ENCODE peak calls at places on chromosomes 7 and 10, in five cellular contexts. One of them, this sample, is unnamed.
A peak's percentile ranks its signal among the peaks of the same experiment; 100 is the strongest.

GRCh38 chr7:70726951-70727378 is 405.0 kb upstream of the GALNT17 start:
- DNase-seq in K562: no peak
- DNase-seq in GM10248: no peak
- DNase-seq in Calu3: no peak
- DNase-seq in glutamatergic neuron: no peak
- DNase-seq in this sample: no peak

GRCh38 chr7:24395512-24395911 is 111.5 kb downstream of the NPY start:
- DNase-seq in K562: peak; percentile 12
- DNase-seq in GM10248: no peak
- DNase-seq in glutamatergic neuron: no peak
- DNase-seq in Calu3: no peak
- DNase-seq in this sample: no peak

GRCh38 chr7:115679976-115680375 is 350.6 kb downstream of the TFEC start:
- DNase-seq in GM10248: peak; percentile 4
- DNase-seq in Calu3: peak; percentile 49
- DNase-seq in K562: no peak
- DNase-seq in glutamatergic neuron: no peak
- DNase-seq in this sample: peak; percentile 12

GRCh38 chr7:70361821-70362220 is 763.5 kb downstream of the AUTS2 start:
- DNase-seq in glutamatergic neuron: no peak
- DNase-seq in GM10248: no peak
- DNase-seq in K562: no peak
- DNase-seq in Calu3: no peak
- DNase-seq in this sample: no peak

GRCh38 chr10:88890681-88891371 is 10.8 kb downstream of the STAMBPL1 start:
- DNase-seq in glutamatergic neuron: no peak
- DNase-seq in K562: no peak
- DNase-seq in GM10248: no peak
- DNase-seq in Calu3: no peak
- DNase-seq in this sample: no peak

GRCh38 chr10:43702213-43702935 is 53.7 kb upstream of the ZNF32 start:
- DNase-seq in K562: no peak
- DNase-seq in Calu3: no peak
- DNase-seq in GM10248: no peak
- DNase-seq in glutamatergic neuron: no peak
- DNase-seq in this sample: no peak

GRCh38 chr7:952548-953441 is 1.7 kb downstream of the ADAP1 start:
- DNase-seq in K562: no peak
- DNase-seq in GM10248: no peak
- DNase-seq in glutamatergic neuron: peak; percentile 19
- DNase-seq in Calu3: no peak
- DNase-seq in this sample: no peak

GRCh38 chr10:48507933-48508830 is 96.7 kb downstream of the ARHGAP22 start:
- DNase-seq in GM10248: no peak
- DNase-seq in glutamatergic neuron: no peak
- DNase-seq in K562: no peak
- DNase-seq in Calu3: no peak
- DNase-seq in this sample: no peak

GRCh38 chr10:70956029-70956759 is 67.8 kb upstream of the PCBD1 start:
- DNase-seq in K562: peak; percentile 52
- DNase-seq in GM10248: no peak
- DNase-seq in glutamatergic neuron: no peak
- DNase-seq in Calu3: no peak
- DNase-seq in this sample: no peak

GRCh38 chr10:69647819-69648218 is 17.8 kb downstream of the FAM241B start:
- DNase-seq in GM10248: no peak
- DNase-seq in glutamatergic neuron: no peak
- DNase-seq in K562: no peak
- DNase-seq in Calu3: no peak
- DNase-seq in this sample: no peak

GRCh38 chr7:74305987-74306736 is 17.0 kb downstream of the CLIP2 start:
- DNase-seq in glutamatergic neuron: no peak
- DNase-seq in GM10248: no peak
- DNase-seq in Calu3: no peak
- DNase-seq in K562: no peak
- DNase-seq in this sample: peak; percentile 26

GRCh38 chr10:14017380-14017943 is 313.3 kb downstream of the FRMD4A start:
- DNase-seq in GM10248: no peak
- DNase-seq in Calu3: no peak
- DNase-seq in K562: no peak
- DNase-seq in glutamatergic neuron: no peak
- DNase-seq in this sample: no peak

GRCh38 chr7:105234886-105235285 is 153.8 kb downstream of the SRPK2 start:
- DNase-seq in K562: no peak
- DNase-seq in glutamatergic neuron: no peak
- DNase-seq in GM10248: no peak
- DNase-seq in Calu3: no peak
- DNase-seq in this sample: no peak

GRCh38 chr10:86225098-86225782 is 141.4 kb downstream of the GRID1 start:
- DNase-seq in GM10248: no peak
- DNase-seq in K562: no peak
- DNase-seq in Calu3: no peak
- DNase-seq in glutamatergic neuron: no peak
- DNase-seq in this sample: no peak

GRCh38 chr10:101263146-101263837 is 34.0 kb upstream of the LBX1 start:
- DNase-seq in Calu3: no peak
- DNase-seq in K562: no peak
- DNase-seq in glutamatergic neuron: no peak
- DNase-seq in GM10248: no peak
- DNase-seq in this sample: no peak

GRCh38 chr7:18762189-18762588 is 266.6 kb downstream of the HDAC9 start:
- DNase-seq in Calu3: no peak
- DNase-seq in GM10248: no peak
- DNase-seq in glutamatergic neuron: no peak
- DNase-seq in K562: no peak
- DNase-seq in this sample: no peak

GRCh38 chr10:117631276-117632151 is 89.0 kb downstream of the EMX2 start:
- DNase-seq in Calu3: no peak
- DNase-seq in glutamatergic neuron: no peak
- DNase-seq in K562: no peak
- DNase-seq in GM10248: no peak
- DNase-seq in this sample: no peak

DNA sequence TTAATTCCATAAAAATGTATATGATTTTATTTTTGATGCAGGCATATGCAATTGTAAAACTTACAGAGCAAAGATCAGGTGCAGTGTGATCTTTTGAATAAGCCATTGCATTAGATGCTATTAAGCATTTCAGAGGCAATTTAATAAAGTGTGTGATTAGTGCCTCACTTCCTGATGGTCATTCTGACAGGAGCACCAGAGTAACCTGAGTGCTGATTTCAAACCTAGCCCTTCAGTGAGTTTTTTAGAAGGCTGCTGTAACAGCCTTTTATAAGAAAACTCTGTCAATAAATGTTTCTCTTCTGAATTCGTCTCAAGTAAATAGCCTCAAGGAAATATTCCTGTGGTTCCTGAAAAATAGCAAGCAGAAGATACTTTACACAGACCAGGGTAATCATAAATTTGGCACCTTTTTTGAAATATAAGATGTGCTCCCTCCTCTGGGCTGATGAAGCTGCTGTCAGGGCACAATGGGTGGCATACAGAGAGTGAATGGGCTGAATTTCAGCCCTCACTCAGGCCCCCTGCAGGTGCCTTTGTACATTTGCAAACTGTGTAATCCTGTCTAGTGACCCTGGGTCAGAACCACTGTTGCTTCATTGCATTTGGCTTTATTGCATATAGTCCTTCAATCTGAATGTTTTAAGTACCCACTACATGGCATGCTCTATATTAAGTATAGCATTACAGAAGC is 193.7 kb upstream of the CSTF2T start:
- DNase-seq in GM10248: no peak
- DNase-seq in Calu3: peak; percentile 24
- DNase-seq in K562: no peak
- DNase-seq in glutamatergic neuron: no peak
- DNase-seq in this sample: peak; percentile 2
- TF ChIP-seq CTCF in GM10248: no peak
- TF ChIP-seq CTCF in Calu3: no peak
- TF ChIP-seq CTCF in K562: no peak
- TF ChIP-seq CTCF in glutamatergic neuron: no peak
- TF ChIP-seq CTCF in this sample: peak; percentile 17

GRCh38 chr10:68103237-68103866 is 5.9 kb upstream of the MYPN start:
- DNase-seq in Calu3: no peak
- DNase-seq in GM10248: no peak
- DNase-seq in K562: no peak
- DNase-seq in glutamatergic neuron: no peak
- DNase-seq in this sample: no peak
- TF ChIP-seq CTCF in Calu3: no peak
- TF ChIP-seq CTCF in GM10248: no peak
- TF ChIP-seq CTCF in K562: no peak
- TF ChIP-seq CTCF in glutamatergic neuron: no peak
- TF ChIP-seq CTCF in this sample: no peak

DNA sequence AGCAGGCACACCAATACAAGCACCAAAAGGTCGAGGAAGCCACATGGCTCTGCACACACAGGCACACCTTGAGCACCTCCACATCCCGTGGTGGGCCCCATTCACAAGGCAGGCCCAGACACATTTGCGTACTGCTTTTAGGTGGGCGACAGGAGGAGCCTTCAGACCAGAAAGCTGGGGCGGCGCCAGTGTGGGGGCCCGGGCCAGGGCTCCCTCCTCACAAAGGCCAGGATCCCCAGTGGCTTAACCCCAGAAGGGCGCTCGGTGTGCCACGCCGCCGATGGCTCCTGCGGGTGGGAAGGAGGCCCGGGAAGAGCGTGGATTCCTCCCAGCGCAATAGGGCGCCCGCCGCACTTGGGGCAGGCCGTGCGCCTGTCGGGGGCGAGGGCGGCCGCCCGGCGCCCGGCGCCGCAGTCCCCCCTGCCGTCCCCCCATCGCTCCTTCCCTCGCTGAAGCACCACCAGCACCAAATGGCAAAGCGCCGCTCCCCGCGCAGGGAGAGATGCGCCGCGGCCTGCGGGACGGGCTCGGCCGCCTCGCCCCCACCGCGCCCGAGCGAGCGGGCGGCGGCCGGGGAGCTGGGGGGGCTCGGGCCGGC is 2.9 kb upstream of the SMARCD3 start:
- DNase-seq in GM10248: no peak
- DNase-seq in Calu3: peak; percentile 60
- DNase-seq in K562: no peak
- DNase-seq in glutamatergic neuron: peak; percentile 69
- DNase-seq in this sample: peak; percentile 67
- TF ChIP-seq CTCF in GM10248: no peak
- TF ChIP-seq CTCF in Calu3: no peak
- TF ChIP-seq CTCF in K562: no peak
- TF ChIP-seq CTCF in glutamatergic neuron: no peak
- TF ChIP-seq CTCF in this sample: no peak

DNA sequence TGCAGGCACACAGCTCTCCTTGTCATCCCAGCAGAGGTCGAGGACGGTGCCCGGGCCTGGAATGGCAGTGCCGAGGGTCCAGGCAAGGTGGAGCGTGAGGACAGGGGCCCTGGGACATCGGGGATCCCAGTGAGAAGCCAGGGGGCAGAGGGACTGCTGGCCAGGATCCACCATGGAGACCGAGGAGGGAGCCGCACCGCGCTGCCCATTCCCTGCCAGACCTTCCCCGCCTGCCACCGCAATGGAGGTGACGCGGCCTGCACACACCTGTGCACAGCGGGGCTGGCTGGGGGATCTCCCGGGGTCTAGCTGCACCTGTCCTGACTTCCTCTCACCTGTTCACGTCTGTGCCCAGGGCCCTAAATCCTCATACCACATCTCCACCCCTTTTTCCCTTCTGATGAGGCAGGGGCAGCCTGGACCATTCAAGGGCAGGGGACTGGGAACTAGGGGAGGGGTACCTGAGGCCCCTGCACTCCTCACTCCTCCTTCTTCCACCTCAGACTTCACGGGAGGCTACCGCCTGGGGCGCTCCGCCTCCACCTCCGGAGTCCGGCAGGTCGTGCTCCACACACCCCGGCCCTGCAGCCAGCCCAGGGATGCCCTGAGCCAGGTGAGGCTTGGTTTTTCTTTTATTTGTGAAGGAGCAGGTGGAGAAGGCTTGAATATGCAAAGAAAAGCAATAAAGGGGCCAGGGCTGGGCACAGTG is 6.9 kb downstream of the NYAP1 start:
- DNase-seq in K562: peak; percentile 8
- DNase-seq in Calu3: no peak
- DNase-seq in glutamatergic neuron: no peak
- DNase-seq in GM10248: peak; percentile 9
- DNase-seq in this sample: no peak
- TF ChIP-seq CTCF in K562: no peak
- TF ChIP-seq CTCF in Calu3: no peak
- TF ChIP-seq CTCF in glutamatergic neuron: no peak
- TF ChIP-seq CTCF in GM10248: no peak
- TF ChIP-seq CTCF in this sample: no peak

DNA sequence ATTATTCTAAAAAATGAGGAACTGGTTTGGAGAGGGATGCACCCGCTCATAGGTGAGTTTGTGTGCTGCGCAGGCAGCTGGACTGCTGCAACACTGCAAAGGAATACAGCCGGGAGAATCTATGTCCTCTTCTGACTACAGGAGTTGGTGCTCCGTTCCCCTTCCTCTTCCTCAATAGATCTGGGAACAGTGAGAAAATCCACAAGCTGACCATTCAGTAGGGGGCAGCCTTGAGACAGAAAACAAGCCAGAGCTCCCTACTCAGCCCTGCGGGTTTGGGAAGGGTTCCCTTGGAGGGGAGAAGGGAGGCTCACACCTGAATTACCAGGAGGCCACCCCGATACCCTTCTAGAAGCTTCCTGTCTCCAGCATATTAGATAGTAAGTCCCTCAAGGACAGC is 87.3 kb upstream of the FOXI2 start:
- DNase-seq in GM10248: no peak
- DNase-seq in glutamatergic neuron: peak; percentile 21
- DNase-seq in K562: no peak
- DNase-seq in Calu3: peak; percentile 9
- DNase-seq in this sample: peak; percentile 2
- TF ChIP-seq CTCF in GM10248: no peak
- TF ChIP-seq CTCF in glutamatergic neuron: peak; percentile 19
- TF ChIP-seq CTCF in K562: no peak
- TF ChIP-seq CTCF in Calu3: no peak
- TF ChIP-seq CTCF in this sample: no peak

DNA sequence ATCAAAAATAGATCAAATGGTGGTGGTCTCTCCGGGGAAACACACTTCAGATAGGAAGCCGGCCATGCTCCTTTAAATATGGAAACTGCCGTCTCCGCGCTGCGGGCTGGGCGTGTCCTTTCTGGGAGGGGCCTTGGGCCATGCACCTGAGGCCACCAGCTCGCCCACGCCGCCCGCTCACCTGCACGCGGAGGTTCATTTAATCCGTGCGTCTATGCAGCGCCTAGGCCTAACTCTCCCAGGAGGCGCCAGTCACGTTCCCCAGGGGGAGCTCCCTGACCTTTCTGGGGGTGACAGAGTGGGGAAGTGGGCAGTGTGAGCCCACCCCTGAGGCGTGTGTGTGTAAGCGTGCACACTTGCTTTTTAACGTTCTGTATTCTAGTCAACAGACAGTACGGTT is 64.0 kb downstream of the C10orf143 start:
- DNase-seq in K562: no peak
- DNase-seq in glutamatergic neuron: no peak
- DNase-seq in Calu3: no peak
- DNase-seq in GM10248: no peak
- DNase-seq in this sample: no peak
- TF ChIP-seq CTCF in K562: no peak
- TF ChIP-seq CTCF in glutamatergic neuron: no peak
- TF ChIP-seq CTCF in Calu3: no peak
- TF ChIP-seq CTCF in GM10248: no peak
- TF ChIP-seq CTCF in this sample: no peak

This sample was measured in activated CD8-positive, alpha-beta T cell treated with anti-CD3 and anti-CD28 coated beads for 36 hours.